ENCODE peak calls at places on chromosomes 5 and 9, in eight cellular contexts. A, S, Q, B, W, Z, G and K are unnamed samples.

GRCh38 chr9:75039804-75040203 is 11.7 kb upstream of the CARNMT1 start:
- DNase-seq in A (no peak), S (no peak), Q (no peak), B (no peak), W (no peak), Z (no peak), G (no peak), K (no peak)

GRCh38 chr5:644971-645370 is 32.8 kb downstream of the CEP72 start:
- DNase-seq in A (no peak), S (no peak), Q (no peak), B (peak), W (no peak), Z (no peak), G (no peak), K (no peak)

GRCh38 chr5:162719720-162720119 is 652.1 kb downstream of the GABRG2 start:
- DNase-seq in A (no peak), S (no peak), Q (no peak), B (no peak), W (no peak), Z (no peak), G (no peak), K (no peak)

GRCh38 chr5:100901851-100902341 is 1.2 kb downstream of the ST8SIA4 start:
- DNase-seq in A (no peak), S (peak), Q (no peak), B (peak), W (no peak), Z (no peak), G (no peak), K (no peak)

GRCh38 chr9:130660683-130661460 is 3.5 kb upstream of the PRDM12 start:
- DNase-seq in A (no peak), S (no peak), Q (no peak), B (no peak), W (no peak), Z (no peak), G (no peak), K (no peak)

GRCh38 chr9:95875305-95876137 is at the start of gene ERCC6L2:
- DNase-seq in A (peak), S (peak), Q (peak), B (peak), W (peak), Z (peak), G (peak), K (peak)

GRCh38 chr5:153573326-153574033 is 83.0 kb downstream of the GRIA1 start:
- DNase-seq in A (no peak), S (no peak), Q (no peak), B (no peak), W (no peak), Z (no peak), G (no peak), K (no peak)

GRCh38 chr5:52554297-52554696 is 233.4 kb upstream of the ITGA1 start:
- DNase-seq in A (no peak), S (no peak), Q (no peak), B (no peak), W (no peak), Z (no peak), G (no peak), K (no peak)

GRCh38 chr5:103357636-103358035 is 99.1 kb downstream of the MACIR start:
- DNase-seq in A (no peak), S (no peak), Q (no peak), B (no peak), W (no peak), Z (no peak), G (no peak), K (no peak)

GRCh38 chr9:4328723-4329122 is 28.9 kb upstream of the GLIS3 start:
- DNase-seq in A (no peak), S (no peak), Q (no peak), B (no peak), W (no peak), Z (no peak), G (peak), K (no peak)

GRCh38 chr5:150440948-150441812 is 8.4 kb downstream of the RPS14 start:
- DNase-seq in A (no peak), S (no peak), Q (no peak), B (no peak), W (peak), Z (no peak), G (no peak), K (no peak)

GRCh38 chr9:94802795-94803194 is 76.3 kb downstream of the AOPEP start:
- DNase-seq in A (peak), S (no peak), Q (no peak), B (no peak), W (no peak), Z (no peak), G (peak), K (peak)

GRCh38 chr5:39019231-39019630 is 55.0 kb downstream of the RICTOR start:
- DNase-seq in A (no peak), S (no peak), Q (no peak), B (no peak), W (no peak), Z (no peak), G (no peak), K (no peak)

GRCh38 chr5:88551724-88552345 is 283.2 kb upstream of the TMEM161B start:
- DNase-seq in A (no peak), S (no peak), Q (no peak), B (no peak), W (peak), Z (no peak), G (no peak), K (no peak)

DNA sequence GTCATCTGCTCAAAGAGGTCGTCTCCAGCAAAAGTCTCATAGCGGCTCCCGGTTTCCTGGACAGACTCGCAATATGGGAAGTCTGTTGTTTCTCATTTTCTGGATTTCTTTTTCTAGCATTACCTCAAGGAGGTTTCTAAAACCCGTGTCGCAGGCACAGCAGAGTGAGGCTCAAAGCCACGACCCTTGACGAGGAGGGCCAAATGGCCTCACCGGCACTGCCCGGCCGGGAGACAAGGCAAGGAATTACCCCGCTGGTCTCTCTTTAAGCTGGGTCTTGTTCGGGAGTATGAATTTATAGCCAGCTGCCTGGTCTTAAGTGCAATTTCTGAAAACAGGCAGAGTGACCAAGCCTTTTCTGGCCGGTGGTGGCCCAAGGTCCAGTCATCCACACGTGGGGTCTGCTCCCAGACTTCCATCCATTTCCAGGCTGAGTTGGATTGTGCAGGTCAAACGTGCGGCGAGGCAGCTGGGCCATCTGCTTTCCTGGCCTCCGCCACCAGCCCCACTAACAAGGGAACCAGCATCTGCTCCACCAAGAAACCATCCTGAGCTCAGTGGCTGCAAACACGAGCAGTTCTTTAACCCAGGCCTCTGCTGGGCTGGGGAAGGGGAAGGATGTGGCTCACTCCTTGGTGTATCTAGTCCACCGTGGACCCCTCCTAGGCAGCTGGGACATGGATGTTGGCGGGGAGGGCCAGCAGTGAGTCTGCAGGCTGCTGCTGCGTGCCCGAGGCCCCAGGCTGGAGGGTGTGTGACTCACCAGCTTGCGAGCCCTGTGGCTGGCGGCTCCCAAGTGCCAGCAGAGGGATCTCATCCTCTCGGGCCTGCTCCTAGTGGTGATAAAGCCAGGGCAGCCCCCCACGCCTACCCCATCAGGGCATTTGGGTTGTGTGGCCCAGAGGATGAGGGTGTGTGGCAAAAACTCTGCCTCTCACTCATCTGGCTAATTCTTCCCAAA is 55.6 kb upstream of the COL5A1 start:
- DNase-seq in A (no peak), S (peak), Q (no peak), B (no peak), W (no peak), Z (no peak), G (peak), K (peak)
- TF ChIP-seq CTCF in A (no peak), S (peak), Q (peak), B (no peak), W (no peak), Z (no peak), G (peak), K (no peak)

GRCh38 chr5:83527722-83528438 is 56.3 kb downstream of the VCAN start:
- DNase-seq in A (no peak), S (no peak), Q (no peak), B (no peak), W (no peak), Z (no peak), G (no peak), K (no peak)
- H3K27ac ChIP-seq in A (no peak), S (no peak), Q (no peak), B (no peak), W (no peak), Z (no peak), G (no peak), K (no peak)

DNA sequence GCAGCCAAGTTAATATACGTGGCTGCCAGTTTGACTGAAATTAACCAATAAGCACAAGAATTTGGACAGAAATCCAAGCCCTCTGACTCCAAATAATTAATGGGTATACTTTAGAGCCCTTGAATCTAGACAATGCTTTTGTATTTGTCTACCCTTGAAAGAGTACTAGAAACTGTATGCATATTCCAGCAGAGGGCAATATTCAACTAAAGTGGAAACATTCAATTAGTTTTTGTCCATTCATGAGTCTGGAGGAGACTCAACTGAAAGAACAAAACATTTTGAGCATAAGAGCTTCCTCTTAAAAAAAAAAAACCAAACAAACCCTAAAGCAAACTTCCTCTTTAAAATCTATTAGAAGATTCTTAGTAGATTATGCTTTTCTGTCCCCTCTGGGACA is 157.8 kb downstream of the ARHGEF28 start:
- DNase-seq in A (no peak), S (peak), Q (no peak), B (no peak), W (no peak), Z (no peak), G (peak), K (no peak)
- TF ChIP-seq CTCF in A (peak), S (peak), Q (peak), B (peak), W (peak), Z (peak), G (peak), K (peak)

GRCh38 chr9:72951043-72951442 is 1.8 kb downstream of the ALDH1A1 start:
- DNase-seq in A (no peak), S (no peak), Q (no peak), B (no peak), W (no peak), Z (no peak), G (no peak), K (no peak)

GRCh38 chr9:72952914-72953313 is at the start of gene ALDH1A1:
- DNase-seq in A (no peak), S (no peak), Q (no peak), B (no peak), W (no peak), Z (no peak), G (no peak), K (no peak)

GRCh38 chr9:72951520-72952393 is 1.1 kb downstream of the ALDH1A1 start:
- DNase-seq in A (no peak), S (no peak), Q (no peak), B (no peak), W (no peak), Z (no peak), G (no peak), K (no peak)

GRCh38 chr9:72952394-72952720 is 496 bp downstream of the ALDH1A1 start:
- DNase-seq in A (no peak), S (no peak), Q (no peak), B (no peak), W (no peak), Z (no peak), G (no peak), K (no peak)

DNA sequence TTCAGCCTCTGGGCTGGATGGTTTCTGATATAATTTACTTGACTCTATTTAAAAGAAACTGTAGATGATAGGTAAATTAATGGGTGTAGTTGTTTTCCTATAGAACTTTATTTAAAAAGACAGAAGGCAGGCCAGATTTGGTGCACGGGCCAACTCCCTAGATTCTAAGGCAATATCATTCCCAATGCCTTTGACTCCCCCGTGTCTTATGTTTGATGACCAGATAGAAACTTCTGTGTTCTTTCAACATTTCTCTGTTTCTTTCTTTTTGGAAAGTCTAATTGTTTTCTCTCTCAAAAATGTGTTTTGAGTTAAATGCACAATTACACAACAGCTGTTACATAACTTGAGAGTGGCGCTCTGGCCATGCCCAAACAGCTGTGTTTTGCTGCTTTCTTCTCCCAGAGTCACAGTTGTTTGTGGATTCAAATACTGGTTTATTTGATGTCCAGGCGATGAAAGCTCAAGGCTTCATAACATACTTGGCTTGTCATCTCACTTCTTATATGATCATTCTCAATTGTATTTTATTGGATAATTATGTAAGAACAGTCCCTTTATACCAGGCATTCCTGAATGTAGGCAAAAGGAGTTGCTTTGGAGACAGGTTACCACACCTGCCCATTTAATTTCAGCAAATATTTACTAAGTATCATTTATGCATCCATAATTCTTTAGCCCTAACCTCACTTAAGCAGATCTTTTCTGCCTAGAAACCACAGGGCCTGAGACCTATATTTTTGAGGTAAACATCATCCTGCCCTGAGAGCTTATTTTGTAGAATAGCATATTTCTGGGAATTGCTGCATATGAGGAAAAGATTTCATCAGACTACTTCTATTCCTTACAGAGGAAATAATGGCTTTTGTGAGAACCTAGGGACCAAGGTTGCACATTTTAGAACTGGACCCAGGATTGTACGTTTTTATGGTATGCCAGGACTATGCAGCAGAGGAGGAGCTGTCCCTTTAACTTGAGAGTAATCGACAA is 1.9 kb upstream of the ALDH1A1 start:
- DNase-seq in A (no peak), S (no peak), Q (no peak), B (no peak), W (no peak), Z (peak), G (no peak), K (no peak)
- H3K27ac ChIP-seq in A (no peak), S (no peak), Q (no peak), B (no peak), W (no peak), Z (peak), G (no peak), K (no peak)